ENCODE peak calls at places on chromosome 9, in four cellular contexts. V is IMR-90, H is H9, B is H1. L is an unnamed sample.

GRCh38 chr9:128550226-128550625 is 2.2 kb upstream of the SPTAN1 start:
- DNase-seq in H (no peak), B (no peak), V (no peak), L (peak; percentile 70)

GRCh38 chr9:90905079-90905478 is 103.5 kb downstream of the SYK start:
- DNase-seq in H (no peak), B (no peak), V (no peak), L (peak; percentile 28)

GRCh38 chr9:3186751-3187150 is 339.1 kb downstream of the RFX3 start:
- DNase-seq in B (no peak), V (no peak), H (no peak), L (no peak)

GRCh38 chr9:121744687-121745395 is 93.4 kb downstream of the DAB2IP start:
- DNase-seq in V (peak; percentile 73), B (no peak), H (no peak), L (peak; percentile 88)

GRCh38 chr9:98101868-98102273 is 17.2 kb downstream of the TRIM14 start:
- DNase-seq in V (peak; percentile 17), H (peak; percentile 58), B (no peak), L (no peak)

GRCh38 chr9:105639936-105640335 is 22.3 kb upstream of the TAL2 start:
- DNase-seq in V (no peak), H (no peak), B (no peak), L (no peak)

GRCh38 chr9:76394896-76395244 is 644 bp upstream of the RFK start:
- DNase-seq in V (no peak), B (peak; percentile 57), H (peak; percentile 69), L (peak; percentile 95)

GRCh38 chr9:36770025-36770424 is 197.3 kb downstream of the MELK start:
- DNase-seq in B (no peak), H (no peak), V (no peak), L (no peak)

GRCh38 chr9:121299467-121300282 is 31.7 kb downstream of the GSN start:
- DNase-seq in B (peak; percentile 62), H (no peak), V (no peak), L (no peak)

GRCh38 chr9:76594764-76595410 is 135.9 kb downstream of the GCNT1 start:
- DNase-seq in B (peak; percentile 55), V (no peak), H (peak; percentile 47), L (peak; percentile 63)

GRCh38 chr9:100011062-100011681 is 87.6 kb downstream of the ERP44 start:
- DNase-seq in B (no peak), H (no peak), V (peak; percentile 67), L (peak; percentile 71)

GRCh38 chr9:125536184-125537152 is 170.5 kb downstream of the MAPKAP1 start:
- DNase-seq in V (no peak), H (no peak), B (no peak), L (peak; percentile 63)

GRCh38 chr9:113221800-113222481 is 597 bp downstream of the SLC31A1 start:
- DNase-seq in V (no peak), H (no peak), B (no peak), L (peak; percentile 5)

GRCh38 chr9:138070815-138071214 is 193.2 kb downstream of the CACNA1B start:
- DNase-seq in H (no peak), B (peak; percentile 33), V (no peak), L (no peak)

GRCh38 chr9:137875354-137875753 is 2.2 kb upstream of the CACNA1B start:
- DNase-seq in H (no peak), V (no peak), B (no peak), L (no peak)

GRCh38 chr9:104682642-104683041 is 11.7 kb upstream of the OR13D1 start:
- DNase-seq in B (no peak), H (no peak), V (peak; percentile 51), L (peak; percentile 71)

GRCh38 chr9:121906074-121906520 is 187.0 kb downstream of the TTLL11 start:
- DNase-seq in B (no peak), H (no peak), V (peak; percentile 68), L (no peak)

GRCh38 chr9:97525451-97525850 is 24.0 kb downstream of the TMOD1 start:
- DNase-seq in H (no peak), B (no peak), V (peak; percentile 64), L (no peak)

GRCh38 chr9:99873531-99873930 is 32.9 kb upstream of the STX17 start:
- DNase-seq in V (peak; percentile 85), B (no peak), H (no peak), L (no peak)

GRCh38 chr9:107847977-107848376 is 358.4 kb upstream of the KLF4 start:
- DNase-seq in B (no peak), V (peak; percentile 34), H (no peak), L (no peak)

GRCh38 chr9:128593856-128594255 is 41.5 kb downstream of the SPTAN1 start:
- DNase-seq in H (no peak), V (no peak), B (no peak), L (peak; percentile 81)

GRCh38 chr9:96169901-96170300 is 132.1 kb downstream of the HSD17B3 start:
- DNase-seq in H (no peak), V (no peak), B (no peak), L (peak; percentile 33)

GRCh38 chr9:137575382-137575724 is 3.4 kb downstream of the DPH7 start:
- DNase-seq in H (no peak), B (no peak), V (no peak), L (no peak)

GRCh38 chr9:92484563-92484962 is 2.3 kb upstream of the ASPN start:
- DNase-seq in H (no peak), V (no peak), B (no peak), L (no peak)

GRCh38 chr9:71179183-71179582 is 57.8 kb upstream of the TRPM3 start:
- DNase-seq in B (no peak), V (no peak), H (no peak), L (no peak)

GRCh38 chr9:78210841-78211301 is 25.0 kb upstream of the CEP78 start:
- DNase-seq in V (no peak), H (no peak), B (no peak), L (no peak)

GRCh38 chr9:98109052-98109451 is 10.0 kb downstream of the TRIM14 start:
- DNase-seq in V (no peak), B (no peak), H (no peak), L (no peak)

GRCh38 chr9:34994429-34995287 is 5.1 kb downstream of the DNAJB5 start:
- DNase-seq in B (peak; percentile 71), V (peak; percentile 49), H (peak; percentile 67), L (peak; percentile 84)

GRCh38 chr9:113632776-113633590 is 169.5 kb downstream of the RGS3 start:
- DNase-seq in B (no peak), H (no peak), V (peak; percentile 78), L (no peak)

GRCh38 chr9:714675-715074 is 126.8 kb upstream of the DMRT1 start:
- DNase-seq in V (no peak), H (no peak), B (no peak), L (no peak)

GRCh38 chr9:109171926-109172325 is 4.9 kb upstream of the FRRS1L start:
- DNase-seq in V (peak; percentile 59), B (no peak), H (no peak), L (no peak)

GRCh38 chr9:12697719-12698118 is 4.5 kb downstream of the TYRP1 start:
- DNase-seq in H (no peak), B (no peak), V (no peak), L (no peak)

GRCh38 chr9:4663956-4664355 is 1.9 kb downstream of the PLPP6 start:
- DNase-seq in H (no peak), V (no peak), B (no peak), L (no peak)

GRCh38 chr9:4668604-4669003 is 2.3 kb upstream of the SPATA6L start:
- DNase-seq in V (no peak), H (no peak), B (no peak), L (no peak)

GRCh38 chr9:4665357-4665756 is 923 bp downstream of the SPATA6L start:
- DNase-seq in H (no peak), B (no peak), V (peak; percentile 45), L (peak; percentile 54)

GRCh38 chr9:4667681-4668080 is 1.4 kb upstream of the SPATA6L start:
- DNase-seq in V (no peak), H (no peak), B (no peak), L (no peak)

GRCh38 chr9:4666042-4666699 is at the start of gene SPATA6L:
- DNase-seq in H (peak; percentile 29), B (peak; percentile 52), V (peak; percentile 45), L (peak; percentile 51)
- H2BK15ac ChIP-seq in H (no peak within 1 kb of the TSS), B (no peak within 1 kb of the TSS), V (peak within 1 kb of the TSS; percentile 15), L (no peak within 1 kb of the TSS)

DNA sequence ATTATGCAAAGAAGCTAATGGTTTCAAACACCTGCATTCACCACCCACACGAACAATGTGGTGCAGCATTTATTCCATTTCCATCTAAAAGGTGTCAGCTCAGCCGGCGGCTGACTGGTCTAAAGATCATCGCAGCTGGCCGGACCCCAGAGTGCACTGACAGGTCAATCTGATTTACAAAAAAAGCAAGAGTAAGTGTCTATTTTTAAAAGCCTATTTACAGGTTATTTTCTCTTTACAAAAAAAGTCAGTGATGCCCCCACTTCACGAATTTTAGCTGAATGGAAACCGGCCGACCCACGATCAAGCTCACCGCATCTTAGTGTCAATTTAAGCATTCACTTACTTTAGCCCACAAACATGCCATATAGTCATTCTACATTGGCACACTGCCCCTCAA is 58.3 kb downstream of the SEMA4D start:
- DNase-seq in B (no peak), H (no peak), V (no peak), L (no peak)
- H3K4me1 ChIP-seq in B (peaks cover 21% of the 10 kb centered on the region), H (peaks cover 13% of the 10 kb centered on the region), V (peaks cover 10% of the 10 kb centered on the region), L (peaks cover 3% of the 10 kb centered on the region)

DNA sequence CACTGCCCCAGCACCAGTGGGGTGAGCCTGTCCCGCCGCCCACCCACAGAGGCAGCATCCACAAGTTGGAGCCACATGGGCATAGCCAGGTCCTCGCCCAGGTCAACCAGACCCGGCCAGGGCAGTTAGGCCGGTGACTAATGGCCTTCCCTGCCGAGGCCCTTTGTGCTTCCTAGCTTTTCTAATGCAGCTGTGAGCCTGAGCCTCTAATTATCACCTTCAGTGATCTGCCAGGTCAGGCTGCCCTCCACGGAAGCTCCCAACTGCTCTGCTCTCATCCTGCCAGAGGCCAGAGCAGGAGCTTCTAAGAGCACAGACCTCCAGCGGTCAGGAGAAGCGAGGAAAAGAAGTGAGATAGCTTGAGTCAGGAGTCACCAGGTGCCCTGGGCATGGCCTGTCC is 87.1 kb upstream of the PPP1R26 start:
- DNase-seq in V (no peak), H (peak; percentile 44), B (no peak), L (peak; percentile 74)
- H3K18ac ChIP-seq in V (no peak overlapping the region), H (no peak overlapping the region), B (no peak overlapping the region), L (no peak overlapping the region)

GRCh38 chr9:134231767-134232166 is 67.4 kb upstream of the RNU6ATAC start:
- DNase-seq in B (no peak), V (no peak), H (no peak), L (no peak)

GRCh38 chr9:134229466-134230091 is 65.2 kb upstream of the RNU6ATAC start:
- DNase-seq in H (no peak), B (no peak), V (no peak), L (no peak)

GRCh38 chr9:134230942-134231325 is 66.6 kb upstream of the RNU6ATAC start:
- DNase-seq in H (no peak), V (no peak), B (no peak), L (no peak)

GRCh38 chr9:134231330-134231745 is 67.0 kb upstream of the RNU6ATAC start:
- DNase-seq in B (no peak), V (no peak), H (no peak), L (no peak)

GRCh38 chr9:134230092-134230941 is 66.0 kb upstream of the RNU6ATAC start:
- DNase-seq in B (no peak), V (no peak), H (no peak), L (no peak)
- H2BK15ac ChIP-seq in B (no peak overlapping the region), V (no peak overlapping the region), H (no peak overlapping the region), L (no peak overlapping the region)

GRCh38 chr9:135969064-135969683 is 8.0 kb upstream of the UBAC1 start:
- DNase-seq in B (no peak), H (no peak), V (peak; percentile 22), L (no peak)
- H3K4me1 ChIP-seq in B (peaks cover 4% of the 10 kb centered on the region), H (peaks cover 2% of the 10 kb centered on the region), V (peaks cover 2% of the 10 kb centered on the region), L (no peaks in the 10 kb centered on the region)